ENCODE peak calls at places on chromosomes 13 and 19, in nine cellular contexts. One of them, this sample, is unnamed.

GRCh38 chr13:106527806-106528205 is 7.7 kb downstream of the EFNB2 start:
- DNase-seq in GM04504: no peak
- DNase-seq in IMR-90: no peak
- DNase-seq in stimulated activated CD8-positive, alpha-beta memory T cell treated with anti-CD3 and anti-CD28 coated beads, Interleukin-7, amount 100 ng/mL, for 1 hour: no peak
- DNase-seq in RPMI7951: no peak
- DNase-seq in aorta: no peak
- DNase-seq in H54: no peak
- DNase-seq in CD4-positive, CD25-positive, alpha-beta regulatory T cell: no peak
- DNase-seq in GM13976: no peak
- DNase-seq in this sample: no peak

GRCh38 chr19:1755467-1756155 is 2.3 kb downstream of the ONECUT3 start:
- DNase-seq in GM04504: no peak
- DNase-seq in IMR-90: no peak
- DNase-seq in stimulated activated CD8-positive, alpha-beta memory T cell treated with anti-CD3 and anti-CD28 coated beads, Interleukin-7, amount 100 ng/mL, for 1 hour: no peak
- DNase-seq in RPMI7951: no peak
- DNase-seq in aorta: no peak
- DNase-seq in H54: no peak
- DNase-seq in CD4-positive, CD25-positive, alpha-beta regulatory T cell: no peak
- DNase-seq in GM13976: no peak
- DNase-seq in this sample: no peak

GRCh38 chr13:41071775-41072174 is 10.5 kb downstream of the WBP4 start:
- DNase-seq in GM04504: no peak
- DNase-seq in IMR-90: no peak
- DNase-seq in stimulated activated CD8-positive, alpha-beta memory T cell treated with anti-CD3 and anti-CD28 coated beads, Interleukin-7, amount 100 ng/mL, for 1 hour: no peak
- DNase-seq in RPMI7951: no peak
- DNase-seq in aorta: no peak
- DNase-seq in H54: no peak
- DNase-seq in CD4-positive, CD25-positive, alpha-beta regulatory T cell: no peak
- DNase-seq in GM13976: no peak
- DNase-seq in this sample: no peak

GRCh38 chr19:47447470-47448359 is 24.0 kb downstream of the SLC8A2 start:
- DNase-seq in GM04504: no peak
- DNase-seq in IMR-90: peak
- DNase-seq in stimulated activated CD8-positive, alpha-beta memory T cell treated with anti-CD3 and anti-CD28 coated beads, Interleukin-7, amount 100 ng/mL, for 1 hour: peak
- DNase-seq in RPMI7951: peak
- DNase-seq in aorta: no peak
- DNase-seq in H54: no peak
- DNase-seq in CD4-positive, CD25-positive, alpha-beta regulatory T cell: peak
- DNase-seq in GM13976: no peak
- DNase-seq in this sample: no peak

GRCh38 chr13:91232716-91233115 is 114.8 kb upstream of the MIR17HG start:
- DNase-seq in GM04504: no peak
- DNase-seq in IMR-90: no peak
- DNase-seq in stimulated activated CD8-positive, alpha-beta memory T cell treated with anti-CD3 and anti-CD28 coated beads, Interleukin-7, amount 100 ng/mL, for 1 hour: no peak
- DNase-seq in RPMI7951: no peak
- DNase-seq in aorta: no peak
- DNase-seq in H54: no peak
- DNase-seq in CD4-positive, CD25-positive, alpha-beta regulatory T cell: no peak
- DNase-seq in GM13976: no peak
- DNase-seq in this sample: no peak

GRCh38 chr19:532578-533484 is 1.3 kb downstream of the CDC34 start:
- DNase-seq in GM04504: peak
- DNase-seq in IMR-90: peak
- DNase-seq in stimulated activated CD8-positive, alpha-beta memory T cell treated with anti-CD3 and anti-CD28 coated beads, Interleukin-7, amount 100 ng/mL, for 1 hour: no peak
- DNase-seq in RPMI7951: peak
- DNase-seq in aorta: peak
- DNase-seq in H54: peak
- DNase-seq in CD4-positive, CD25-positive, alpha-beta regulatory T cell: no peak
- DNase-seq in GM13976: peak
- DNase-seq in this sample: peak

GRCh38 chr19:47531640-47532387 is 17.0 kb upstream of the NAPA start:
- DNase-seq in GM04504: no peak
- DNase-seq in IMR-90: no peak
- DNase-seq in stimulated activated CD8-positive, alpha-beta memory T cell treated with anti-CD3 and anti-CD28 coated beads, Interleukin-7, amount 100 ng/mL, for 1 hour: no peak
- DNase-seq in RPMI7951: no peak
- DNase-seq in aorta: no peak
- DNase-seq in H54: no peak
- DNase-seq in CD4-positive, CD25-positive, alpha-beta regulatory T cell: no peak
- DNase-seq in GM13976: no peak
- DNase-seq in this sample: no peak

GRCh38 chr19:15672580-15673175 is at the start of gene CYP4F12:
- DNase-seq in GM04504: no peak
- DNase-seq in IMR-90: no peak
- DNase-seq in stimulated activated CD8-positive, alpha-beta memory T cell treated with anti-CD3 and anti-CD28 coated beads, Interleukin-7, amount 100 ng/mL, for 1 hour: no peak
- DNase-seq in RPMI7951: peak
- DNase-seq in aorta: peak
- DNase-seq in H54: peak
- DNase-seq in CD4-positive, CD25-positive, alpha-beta regulatory T cell: no peak
- DNase-seq in GM13976: no peak
- DNase-seq in this sample: peak

GRCh38 chr13:66675620-66676019 is 554.5 kb downstream of the PCDH9 start:
- DNase-seq in GM04504: no peak
- DNase-seq in IMR-90: no peak
- DNase-seq in stimulated activated CD8-positive, alpha-beta memory T cell treated with anti-CD3 and anti-CD28 coated beads, Interleukin-7, amount 100 ng/mL, for 1 hour: no peak
- DNase-seq in RPMI7951: no peak
- DNase-seq in aorta: no peak
- DNase-seq in H54: no peak
- DNase-seq in CD4-positive, CD25-positive, alpha-beta regulatory T cell: no peak
- DNase-seq in GM13976: no peak
- DNase-seq in this sample: no peak

GRCh38 chr19:17706750-17707181 is 12.5 kb upstream of the MAP1S start:
- DNase-seq in GM04504: no peak
- DNase-seq in IMR-90: peak
- DNase-seq in stimulated activated CD8-positive, alpha-beta memory T cell treated with anti-CD3 and anti-CD28 coated beads, Interleukin-7, amount 100 ng/mL, for 1 hour: no peak
- DNase-seq in RPMI7951: peak
- DNase-seq in aorta: no peak
- DNase-seq in H54: no peak
- DNase-seq in CD4-positive, CD25-positive, alpha-beta regulatory T cell: no peak
- DNase-seq in GM13976: no peak
- DNase-seq in this sample: no peak

This sample was measured in cardiac septum.